ENCODE peak calls at places on chromosomes 6 and 20, in five cellular contexts. L is fibroblast of pulmonary artery, F is NCI-H2081 treated with DMSO at 0.1 percent for 48 hours, Z is NCI-H460, G is COLO829. V is an unnamed sample.

GRCh38 chr6:73516712-73517489 is 3.9 kb downstream of the EEF1A1 start:
- DNase-seq in L (peak), F (no peak), Z (no peak), G (no peak), V (no peak)

GRCh38 chr20:59020938-59021551 is 1.8 kb downstream of the TUBB1 start:
- DNase-seq in L (peak), F (no peak), Z (no peak), G (peak), V (no peak)

GRCh38 chr6:161076211-161076677 is 84.7 kb downstream of the MAP3K4 start:
- DNase-seq in L (peak), F (no peak), Z (no peak), G (no peak), V (no peak)

GRCh38 chr6:111843347-111844147 is 29.7 kb downstream of the FYN start:
- DNase-seq in L (no peak), F (no peak), Z (no peak), G (no peak), V (no peak)

GRCh38 chr6:89589297-89590074 is 49.1 kb downstream of the LYRM2 start:
- DNase-seq in L (no peak), F (no peak), Z (no peak), G (no peak), V (no peak)

GRCh38 chr6:155061381-155061780 is 66.3 kb downstream of the TIAM2 start:
- DNase-seq in L (no peak), F (no peak), Z (no peak), G (no peak), V (no peak)

GRCh38 chr6:73639015-73639414 is 14.8 kb downstream of the SLC17A5 start:
- DNase-seq in L (no peak), F (no peak), Z (no peak), G (no peak), V (no peak)

GRCh38 chr6:30795549-30796293 is 51.4 kb upstream of the IER3 start:
- DNase-seq in L (no peak), F (no peak), Z (no peak), G (no peak), V (no peak)

GRCh38 chr6:105507811-105508210 is 104.9 kb upstream of the PREP start:
- DNase-seq in L (no peak), F (no peak), Z (no peak), G (no peak), V (no peak)

GRCh38 chr6:166305562-166306117 is 2.6 kb downstream of the PRR18 start:
- DNase-seq in L (no peak), F (no peak), Z (no peak), G (no peak), V (no peak)

GRCh38 chr6:159899994-159900745 is 9.4 kb downstream of the MAS1 start:
- DNase-seq in L (peak), F (no peak), Z (peak), G (no peak), V (no peak)